ENCODE peak calls at places on chromosome 19, in nine cellular contexts. D is aorta, J is NCI-H146, F is SJSA1, L is amniotic stem cell, N is HTR-8/SVneo, U is AG04450, E is left cardiac atrium, A is T-helper 9 cell. G is an unnamed sample.

GRCh38 chr19:49196527-49197240 is 39.1 kb downstream of the TRPM4 start:
- DNase-seq in D (peak), J (peak), F (no peak), L (no peak), N (no peak), U (no peak), E (peak), A (no peak), G (no peak)

GRCh38 chr19:34319230-34319585 is 45.8 kb upstream of the GPI start:
- DNase-seq in D (no peak), J (no peak), F (no peak), L (no peak), N (no peak), U (no peak), E (no peak), A (no peak), G (no peak)

GRCh38 chr19:8501968-8502367 is 472 bp downstream of the PRAM1 start:
- DNase-seq in D (no peak), J (no peak), F (no peak), L (no peak), N (no peak), U (no peak), E (no peak), A (no peak), G (no peak)

GRCh38 chr19:51157265-51157664 is 15.2 kb downstream of the SIGLEC7 start:
- DNase-seq in D (no peak), J (no peak), F (no peak), L (no peak), N (no peak), U (no peak), E (no peak), A (no peak), G (no peak)

GRCh38 chr19:49428547-49429451 is 3.6 kb downstream of the GFY start:
- DNase-seq in D (no peak), J (no peak), F (no peak), L (no peak), N (no peak), U (no peak), E (no peak), A (no peak), G (no peak)

GRCh38 chr19:38941979-38942378 is 11.2 kb downstream of the MRPS12 start:
- DNase-seq in D (peak), J (no peak), F (no peak), L (no peak), N (no peak), U (no peak), E (no peak), A (no peak), G (no peak)

GRCh38 chr19:51354742-51355148 is 11.4 kb downstream of the ETFB start:
- DNase-seq in D (no peak), J (no peak), F (peak), L (no peak), N (no peak), U (no peak), E (peak), A (no peak), G (peak)

GRCh38 chr19:47176071-47176626 is 45.5 kb downstream of the SAE1 start:
- DNase-seq in D (no peak), J (no peak), F (no peak), L (no peak), N (no peak), U (peak), E (no peak), A (no peak), G (no peak)

GRCh38 chr19:7904074-7905020 is 670 bp downstream of the MAP2K7 start:
- DNase-seq in D (peak), J (no peak), F (peak), L (no peak), N (no peak), U (no peak), E (peak), A (peak), G (no peak)

GRCh38 chr19:11247391-11247790 is 8.0 kb downstream of the ANGPTL8 start:
- DNase-seq in D (peak), J (no peak), F (no peak), L (no peak), N (no peak), U (no peak), E (peak), A (no peak), G (no peak)

GRCh38 chr19:18496167-18496979 is 25.5 kb downstream of the ELL start:
- DNase-seq in D (no peak), J (no peak), F (no peak), L (no peak), N (peak), U (no peak), E (no peak), A (peak), G (no peak)

GRCh38 chr19:52942371-52943133 is 19.3 kb upstream of the ZNF888 start:
- DNase-seq in D (peak), J (peak), F (peak), L (peak), N (peak), U (peak), E (peak), A (peak), G (peak)

GRCh38 chr19:45200614-45201013 is 22.0 kb downstream of the BLOC1S3 start:
- DNase-seq in D (no peak), J (peak), F (no peak), L (no peak), N (no peak), U (no peak), E (peak), A (no peak), G (peak)

GRCh38 chr19:12647490-12648071 is 19.0 kb downstream of the MAN2B1 start:
- DNase-seq in D (peak), J (peak), F (no peak), L (no peak), N (no peak), U (no peak), E (peak), A (no peak), G (no peak)

GRCh38 chr19:12596485-12596884 is 14.1 kb downstream of the ZNF490 start:
- DNase-seq in D (peak), J (no peak), F (no peak), L (no peak), N (no peak), U (no peak), E (no peak), A (no peak), G (no peak)

GRCh38 chr19:10587022-10587838 is at the start of gene AP1M2:
- DNase-seq in D (no peak), J (peak), F (no peak), L (no peak), N (no peak), U (no peak), E (no peak), A (no peak), G (no peak)

GRCh38 chr19:2770055-2771013 is 12.7 kb downstream of the SGTA start:
- DNase-seq in D (no peak), J (no peak), F (no peak), L (no peak), N (no peak), U (peak), E (peak), A (no peak), G (no peak)

GRCh38 chr19:42629191-42629590 is 34.5 kb upstream of the CEACAM8 start:
- DNase-seq in D (no peak), J (no peak), F (no peak), L (no peak), N (no peak), U (no peak), E (no peak), A (no peak), G (no peak)

GRCh38 chr19:40370997-40371801 is 18.8 kb downstream of the HIPK4 start:
- DNase-seq in D (no peak), J (no peak), F (no peak), L (no peak), N (no peak), U (no peak), E (no peak), A (no peak), G (no peak)

GRCh38 chr19:51450730-51451307 is 7.4 kb downstream of the SIGLEC8 start:
- DNase-seq in D (no peak), J (no peak), F (no peak), L (no peak), N (no peak), U (no peak), E (no peak), A (no peak), G (no peak)

GRCh38 chr19:5951338-5951861 is 26.5 kb downstream of the RANBP3 start:
- DNase-seq in D (no peak), J (no peak), F (no peak), L (no peak), N (no peak), U (no peak), E (peak), A (no peak), G (peak)

GRCh38 chr19:40718774-40719391 is 2.0 kb downstream of the ITPKC start:
- DNase-seq in D (peak), J (no peak), F (no peak), L (peak), N (peak), U (no peak), E (peak), A (no peak), G (no peak)